ENCODE peak calls at places on chromosomes 2 and 18, in nine cellular contexts. U, V, X, K, D, O, Z, G and L are unnamed samples.

GRCh38 chr18:24362757-24363156 is 34.9 kb downstream of the OSBPL1A start:
- DNase-seq in U (no peak), V (no peak), X (no peak), K (no peak), D (no peak), O (no peak), Z (peak), G (no peak), L (no peak)

GRCh38 chr2:142944264-142944663 is 66.8 kb downstream of the KYNU start:
- DNase-seq in U (no peak), V (peak), X (no peak), K (no peak), D (no peak), O (no peak), Z (peak), G (no peak), L (peak)

GRCh38 chr2:121489284-121489683 is 41.4 kb upstream of the RNU4ATAC start:
- DNase-seq in U (no peak), V (peak), X (no peak), K (no peak), D (no peak), O (peak), Z (peak), G (peak), L (no peak)

GRCh38 chr2:137865954-137866540 is 98.2 kb upstream of the HNMT start:
- DNase-seq in U (peak), V (peak), X (no peak), K (peak), D (peak), O (peak), Z (peak), G (peak), L (peak)

GRCh38 chr2:191148766-191149165 is 2.0 kb downstream of the STAT4 start:
- DNase-seq in U (no peak), V (no peak), X (no peak), K (no peak), D (no peak), O (no peak), Z (no peak), G (no peak), L (peak)

GRCh38 chr2:8515390-8515761 is 166.5 kb upstream of the ID2 start:
- DNase-seq in U (no peak), V (no peak), X (no peak), K (peak), D (peak), O (no peak), Z (no peak), G (no peak), L (no peak)

GRCh38 chr2:27509326-27509725 is 12.7 kb downstream of the GCKR start:
- DNase-seq in U (no peak), V (peak), X (no peak), K (no peak), D (no peak), O (no peak), Z (no peak), G (peak), L (peak)

GRCh38 chr2:1614564-1614963 is 129.8 kb downstream of the PXDN start:
- DNase-seq in U (peak), V (no peak), X (no peak), K (no peak), D (no peak), O (no peak), Z (no peak), G (no peak), L (no peak)

GRCh38 chr2:119383410-119384140 is 16.8 kb downstream of the DBI start:
- DNase-seq in U (no peak), V (no peak), X (no peak), K (no peak), D (no peak), O (no peak), Z (no peak), G (no peak), L (no peak)

GRCh38 chr2:108215794-108216211 is 24.0 kb upstream of the SULT1C3 start:
- DNase-seq in U (peak), V (peak), X (no peak), K (no peak), D (peak), O (peak), Z (peak), G (peak), L (peak)

GRCh38 chr2:44268259-44268649 is 7.0 kb upstream of the SLC3A1 start:
- DNase-seq in U (no peak), V (peak), X (no peak), K (no peak), D (peak), O (no peak), Z (peak), G (peak), L (peak)

GRCh38 chr2:171703574-171704347 is 16.5 kb downstream of the DYNC1I2 start:
- DNase-seq in U (peak), V (peak), X (no peak), K (no peak), D (peak), O (peak), Z (peak), G (peak), L (peak)

GRCh38 chr2:123816203-123816602 is 208.9 kb upstream of the CNTNAP5 start:
- DNase-seq in U (no peak), V (no peak), X (no peak), K (no peak), D (no peak), O (no peak), Z (no peak), G (no peak), L (no peak)

GRCh38 chr2:68693947-68694346 is 40.7 kb upstream of the ARHGAP25 start:
- DNase-seq in U (no peak), V (no peak), X (no peak), K (no peak), D (peak), O (no peak), Z (no peak), G (no peak), L (no peak)

GRCh38 chr18:10051877-10052631 is 138.2 kb downstream of the VAPA start:
- DNase-seq in U (no peak), V (peak), X (no peak), K (no peak), D (peak), O (no peak), Z (no peak), G (peak), L (peak)

GRCh38 chr2:226799976-226800940 is 638 bp upstream of the IRS1 start:
- DNase-seq in U (peak), V (peak), X (no peak), K (no peak), D (peak), O (no peak), Z (peak), G (peak), L (peak)

GRCh38 chr2:74560591-74560990 is 6.1 kb downstream of the DOK1 start:
- DNase-seq in U (peak), V (no peak), X (no peak), K (no peak), D (no peak), O (no peak), Z (peak), G (no peak), L (no peak)

GRCh38 chr2:128260239-128261138 is 58.2 kb downstream of the HS6ST1 start:
- DNase-seq in U (peak), V (peak), X (no peak), K (no peak), D (peak), O (no peak), Z (peak), G (peak), L (peak)

GRCh38 chr2:30135541-30135940 is 11.3 kb upstream of the YPEL5 start:
- DNase-seq in U (no peak), V (no peak), X (no peak), K (no peak), D (no peak), O (no peak), Z (no peak), G (no peak), L (no peak)

GRCh38 chr2:234669001-234669400 is 172.1 kb upstream of the ARL4C start:
- DNase-seq in U (no peak), V (no peak), X (no peak), K (no peak), D (no peak), O (no peak), Z (no peak), G (no peak), L (no peak)